ENCODE peak calls at places on chromosome X, in seven cellular contexts. B, Z, G, O, N, P and R are unnamed samples.

GRCh38 chrX:108270280-108270679 is 167.9 kb downstream of the COL4A6 start:
- DNase-seq in B (no peak), Z (peak; percentile 85), G (no peak), O (no peak), N (no peak), P (peak; percentile 7), R (no peak)

GRCh38 chrX:106177106-106177981 is 9.2 kb downstream of the PWWP3B start:
- DNase-seq in B (no peak), Z (no peak), G (no peak), O (no peak), N (peak; percentile 14), P (peak; percentile 46), R (no peak)

GRCh38 chrX:127574829-127575228 is 477.4 kb downstream of the ACTRT1 start:
- DNase-seq in B (no peak), Z (no peak), G (no peak), O (no peak), N (no peak), P (no peak), R (no peak)

GRCh38 chrX:151873096-151873495 is 39.6 kb upstream of the MAGEA4 start:
- DNase-seq in B (no peak), Z (no peak), G (no peak), O (no peak), N (no peak), P (no peak), R (no peak)

GRCh38 chrX:11111947-11112346 is 815 bp downstream of the HCCS start:
- DNase-seq in B (peak; percentile 24), Z (no peak), G (peak; percentile 14), O (no peak), N (no peak), P (no peak), R (no peak)

GRCh38 chrX:27186671-27187070 is 276.5 kb downstream of the PPP4R3C start:
- DNase-seq in B (no peak), Z (peak; percentile 34), G (peak; percentile 43), O (peak; percentile 18), N (peak; percentile 51), P (peak; percentile 4), R (peak; percentile 10)

GRCh38 chrX:4710618-4711433 is 997.4 kb upstream of the PRKX start:
- DNase-seq in B (no peak), Z (peak; percentile 80), G (no peak), O (no peak), N (no peak), P (no peak), R (no peak)

GRCh38 chrX:66815227-66815626 is 176.3 kb upstream of the EDA2R start:
- DNase-seq in B (no peak), Z (no peak), G (no peak), O (no peak), N (no peak), P (no peak), R (no peak)

GRCh38 chrX:1587161-1587560 is 4.2 kb upstream of the AKAP17A start:
- DNase-seq in B (peak; percentile 13), Z (no peak), G (peak; percentile 13), O (no peak), N (no peak), P (no peak), R (no peak)

GRCh38 chrX:72273718-72274117 is 3.3 kb downstream of the RPS4X start:
- DNase-seq in B (no peak), Z (peak; percentile 37), G (no peak), O (no peak), N (no peak), P (no peak), R (no peak)

GRCh38 chrX:103405009-103405333 is 28.6 kb downstream of the BEX3 start:
- DNase-seq in B (peak; percentile 19), Z (no peak), G (no peak), O (no peak), N (no peak), P (no peak), R (no peak)

GRCh38 chrX:56986138-56986537 is 9.2 kb downstream of the SPIN3 start:
- DNase-seq in B (no peak), Z (peak; percentile 37), G (no peak), O (no peak), N (no peak), P (no peak), R (no peak)

GRCh38 chrX:143781103-143781502 is 60.6 kb upstream of the SPANXN2 start:
- DNase-seq in B (no peak), Z (peak; percentile 42), G (no peak), O (no peak), N (no peak), P (peak; percentile 71), R (no peak)

GRCh38 chrX:19613645-19614323 is 98.5 kb upstream of the MAP3K15 start:
- DNase-seq in B (peak; percentile 23), Z (no peak), G (no peak), O (no peak), N (no peak), P (peak; percentile 43), R (no peak)

GRCh38 chrX:129637217-129638109 is 17.3 kb downstream of the APLN start:
- DNase-seq in B (peak; percentile 83), Z (peak; percentile 40), G (peak; percentile 77), O (peak; percentile 72), N (peak; percentile 69), P (peak; percentile 57), R (no peak)

GRCh38 chrX:102154218-102154860 is 1.4 kb downstream of the BEX5 start:
- DNase-seq in B (peak; percentile 17), Z (no peak), G (peak; percentile 8), O (peak; percentile 16), N (no peak), P (no peak), R (no peak)

GRCh38 chrX:102154900-102155805 is 624 bp downstream of the BEX5 start:
- DNase-seq in B (peak; percentile 18), Z (no peak), G (peak; percentile 37), O (peak; percentile 9), N (no peak), P (no peak), R (no peak)

DNA sequence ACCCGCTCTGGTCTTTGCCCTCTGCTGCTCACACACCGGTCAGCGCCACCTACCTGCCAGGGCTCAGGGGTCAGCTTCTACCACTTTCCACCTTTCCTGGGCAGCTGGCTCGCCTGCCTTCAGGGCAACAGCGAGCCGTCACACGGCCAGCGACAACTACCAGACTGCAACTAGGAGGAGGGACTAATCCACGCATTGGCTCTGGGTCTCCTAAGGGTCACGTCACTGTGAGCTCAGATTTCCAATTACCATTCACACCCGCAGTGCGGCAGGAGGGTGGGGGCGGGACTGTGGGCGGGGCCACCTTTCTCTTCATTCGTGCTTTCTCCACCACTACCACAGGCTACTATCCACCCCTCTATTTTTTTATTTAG is at the start of gene BEX5:
- DNase-seq in B (peak; percentile 66), Z (no peak), G (peak; percentile 79), O (peak; percentile 53), N (no peak), P (no peak), R (no peak)
- H3K9ac ChIP-seq in B (peak within 1 kb of the TSS; percentile 58), Z (no peak within 1 kb of the TSS), G (peak within 1 kb of the TSS; percentile 71), O (no peak within 1 kb of the TSS), N (no peak within 1 kb of the TSS), P (no peak within 1 kb of the TSS), R (no peak within 1 kb of the TSS)

DNA sequence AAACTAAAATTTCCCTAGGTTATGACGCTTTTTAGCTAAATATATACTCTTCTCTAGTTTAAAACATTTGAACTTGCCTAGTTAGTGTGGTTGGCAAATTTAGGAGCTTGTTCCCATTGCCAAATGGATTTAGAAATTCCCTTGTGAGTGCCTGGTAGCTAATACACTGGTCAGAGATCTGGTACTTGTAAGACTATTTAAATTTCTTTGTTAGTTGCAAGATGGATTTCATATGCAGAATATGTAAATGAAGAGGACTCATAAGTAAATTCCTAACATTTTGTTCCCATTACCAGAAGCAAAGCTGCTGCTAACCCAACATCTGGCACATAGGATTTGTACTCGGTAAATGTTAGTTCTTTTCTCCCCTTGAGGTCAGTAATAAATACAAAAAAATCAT is 56.0 kb upstream of the PGK1 start:
- DNase-seq in B (no peak), Z (no peak), G (no peak), O (no peak), N (no peak), P (no peak), R (no peak)
- H3K9ac ChIP-seq in B (no peak overlapping the region), Z (no peak overlapping the region), G (no peak overlapping the region), O (no peak overlapping the region), N (no peak overlapping the region), P (no peak overlapping the region), R (no peak overlapping the region)

GRCh38 chrX:47620303-47620685 is 637 bp upstream of the SYN1 start:
- DNase-seq in B (no peak), Z (no peak), G (no peak), O (no peak), N (no peak), P (no peak), R (no peak)

GRCh38 chrX:47619486-47620302 is at the start of gene SYN1:
- DNase-seq in B (peak; percentile 58), Z (peak; percentile 56), G (peak; percentile 76), O (peak; percentile 94), N (peak; percentile 79), P (peak; percentile 71), R (no peak)

GRCh38 chrX:47625365-47625764 is 4.4 kb downstream of the CFP start:
- DNase-seq in B (no peak), Z (no peak), G (no peak), O (no peak), N (no peak), P (no peak), R (no peak)

GRCh38 chrX:47621851-47622250 is 2.2 kb upstream of the SYN1 start:
- DNase-seq in B (no peak), Z (no peak), G (no peak), O (no peak), N (no peak), P (no peak), R (no peak)

DNA sequence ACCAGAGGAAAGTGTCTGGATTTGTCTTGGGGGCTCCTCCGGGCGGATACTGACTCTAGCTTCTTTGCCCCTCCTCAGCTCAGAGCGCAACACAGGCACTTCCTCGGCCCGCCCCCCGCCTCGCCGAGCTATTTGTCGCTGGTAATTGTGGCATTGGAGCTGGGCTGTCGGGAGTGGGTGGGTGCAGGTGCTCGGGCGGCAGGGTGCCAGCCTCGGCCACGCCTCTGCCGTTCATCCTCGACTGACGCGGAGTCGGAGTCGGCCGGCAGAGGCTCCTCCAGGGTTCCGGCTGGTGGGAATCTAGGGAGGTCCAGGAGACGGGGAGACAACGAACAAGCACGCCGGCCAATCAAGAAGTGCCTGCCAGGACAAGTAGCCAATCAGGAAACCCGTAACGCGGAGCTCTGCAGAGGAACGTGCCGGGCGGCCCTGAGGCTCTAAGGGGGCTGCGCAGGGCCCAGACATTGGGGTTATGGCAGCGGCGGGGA is 3.9 kb upstream of the SYN1 start:
- DNase-seq in B (peak; percentile 34), Z (peak; percentile 26), G (peak; percentile 27), O (peak; percentile 89), N (peak; percentile 76), P (peak; percentile 77), R (no peak)
- H3K9ac ChIP-seq in B (no peak overlapping the region), Z (no peak overlapping the region), G (no peak overlapping the region), O (no peak overlapping the region), N (no peak overlapping the region), P (no peak overlapping the region), R (no peak overlapping the region)

DNA sequence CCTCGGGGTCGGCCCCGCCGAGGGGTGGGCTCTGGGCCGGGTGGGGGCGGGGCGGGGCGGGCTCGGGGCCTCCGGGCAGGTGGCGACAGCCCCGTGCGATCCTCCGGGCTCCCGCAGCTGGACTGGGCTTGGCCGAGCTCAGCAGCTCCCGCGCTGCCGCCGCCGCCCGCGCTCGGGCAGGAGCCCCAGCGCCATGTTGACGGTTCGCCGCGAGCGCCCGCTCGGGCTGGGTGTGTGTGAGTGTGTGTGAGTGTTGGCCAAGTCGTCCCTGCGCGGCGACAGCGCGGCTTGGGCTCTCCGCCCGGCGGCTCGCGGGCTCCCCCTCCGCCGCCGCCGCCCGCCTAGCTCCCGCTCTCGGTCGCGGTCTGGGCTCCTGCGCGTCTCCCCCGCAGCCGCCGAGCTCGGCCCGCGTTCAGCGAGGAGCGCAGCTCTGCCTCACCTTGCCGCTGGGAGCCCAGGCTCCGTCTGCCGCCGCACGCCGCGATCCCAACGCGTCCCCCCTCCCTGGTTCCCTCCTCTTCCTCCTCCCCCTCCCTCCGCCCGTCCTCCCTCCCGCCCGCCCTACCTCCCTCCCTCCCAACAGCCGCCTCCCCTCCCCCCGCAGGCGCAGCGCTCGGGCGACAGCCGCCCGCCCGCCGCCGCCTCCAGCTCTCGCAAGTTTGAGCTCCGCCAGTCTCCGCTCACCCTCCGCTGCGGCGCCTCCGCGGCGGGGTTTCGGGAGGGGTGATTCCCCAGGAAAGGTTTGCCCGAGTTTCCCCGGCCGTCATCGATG is at the start of gene BCOR:
- DNase-seq in B (peak; percentile 81), Z (peak; percentile 63), G (peak; percentile 63), O (peak; percentile 79), N (peak; percentile 54), P (peak; percentile 78), R (no peak)
- H3K9ac ChIP-seq in B (peak within 1 kb of the TSS; percentile 66), Z (peak within 1 kb of the TSS; percentile 40), G (peak within 1 kb of the TSS; percentile 92), O (peak within 1 kb of the TSS; percentile 65), N (peak within 1 kb of the TSS; percentile 55), P (no peak within 1 kb of the TSS), R (peak within 1 kb of the TSS; percentile 73)